ENCODE peak calls at places on chromosomes 16 and 17, in six cellular contexts. One of them, this sample, is unnamed.

GRCh38 chr17:62722625-62723024 is 85.5 kb downstream of the MARCHF10 start:
- DNase-seq in CD8-positive, alpha-beta T cell: no peak
- DNase-seq in psoas muscle: no peak
- DNase-seq in ovary: no peak
- DNase-seq in PC-9: no peak
- DNase-seq in IMR-90: peak; percentile 43
- DNase-seq in this sample: no peak

GRCh38 chr17:83149761-83150251 is 70.4 kb downstream of the METRNL start:
- DNase-seq in CD8-positive, alpha-beta T cell: no peak
- DNase-seq in psoas muscle: no peak
- DNase-seq in ovary: no peak
- DNase-seq in PC-9: no peak
- DNase-seq in IMR-90: peak; percentile 40
- DNase-seq in this sample: no peak

GRCh38 chr16:24838554-24839266 is 7.1 kb upstream of the SLC5A11 start:
- DNase-seq in CD8-positive, alpha-beta T cell: no peak
- DNase-seq in psoas muscle: no peak
- DNase-seq in ovary: no peak
- DNase-seq in PC-9: peak; percentile 39
- DNase-seq in IMR-90: peak; percentile 70
- DNase-seq in this sample: no peak

GRCh38 chr17:43976956-43977837 is 23.5 kb upstream of the PYY start:
- DNase-seq in CD8-positive, alpha-beta T cell: no peak
- DNase-seq in psoas muscle: no peak
- DNase-seq in ovary: no peak
- DNase-seq in PC-9: no peak
- DNase-seq in IMR-90: no peak
- DNase-seq in this sample: no peak

GRCh38 chr17:43381621-43382020 is 17.2 kb upstream of the ARL4D start:
- DNase-seq in CD8-positive, alpha-beta T cell: no peak
- DNase-seq in psoas muscle: no peak
- DNase-seq in ovary: no peak
- DNase-seq in PC-9: no peak
- DNase-seq in IMR-90: no peak
- DNase-seq in this sample: no peak

GRCh38 chr16:47884131-47884725 is 271.6 kb downstream of the ABCC12 start:
- DNase-seq in CD8-positive, alpha-beta T cell: no peak
- DNase-seq in psoas muscle: no peak
- DNase-seq in ovary: no peak
- DNase-seq in PC-9: no peak
- DNase-seq in IMR-90: no peak
- DNase-seq in this sample: peak; percentile 67

GRCh38 chr17:66605561-66605960 is 229.4 kb upstream of the CACNG5 start:
- DNase-seq in CD8-positive, alpha-beta T cell: no peak
- DNase-seq in psoas muscle: no peak
- DNase-seq in ovary: no peak
- DNase-seq in PC-9: no peak
- DNase-seq in IMR-90: no peak
- DNase-seq in this sample: no peak

GRCh38 chr16:74682556-74682955 is 15.9 kb upstream of the RFWD3 start:
- DNase-seq in CD8-positive, alpha-beta T cell: no peak
- DNase-seq in psoas muscle: no peak
- DNase-seq in ovary: no peak
- DNase-seq in PC-9: no peak
- DNase-seq in IMR-90: no peak
- DNase-seq in this sample: no peak

GRCh38 chr17:77332034-77332971 is 191.5 kb downstream of the SEC14L1 start:
- DNase-seq in CD8-positive, alpha-beta T cell: no peak
- DNase-seq in psoas muscle: no peak
- DNase-seq in ovary: no peak
- DNase-seq in PC-9: peak; percentile 29
- DNase-seq in IMR-90: no peak
- DNase-seq in this sample: no peak

GRCh38 chr17:12613566-12613965 is 52.1 kb upstream of the MYOCD start:
- DNase-seq in CD8-positive, alpha-beta T cell: no peak
- DNase-seq in psoas muscle: no peak
- DNase-seq in ovary: no peak
- DNase-seq in PC-9: no peak
- DNase-seq in IMR-90: peak; percentile 89
- DNase-seq in this sample: no peak

GRCh38 chr16:67181346-67181745 is 2.4 kb downstream of the MATCAP1 start:
- DNase-seq in CD8-positive, alpha-beta T cell: no peak
- DNase-seq in psoas muscle: no peak
- DNase-seq in ovary: peak; percentile 79
- DNase-seq in PC-9: no peak
- DNase-seq in IMR-90: peak; percentile 92
- DNase-seq in this sample: no peak

GRCh38 chr16:888901-889570 is 81.7 kb downstream of the LMF1 start:
- DNase-seq in CD8-positive, alpha-beta T cell: no peak
- DNase-seq in psoas muscle: peak; percentile 44
- DNase-seq in ovary: no peak
- DNase-seq in PC-9: no peak
- DNase-seq in IMR-90: no peak
- DNase-seq in this sample: no peak

GRCh38 chr17:4539025-4539424 is 16.2 kb downstream of the MYBBP1A start:
- DNase-seq in CD8-positive, alpha-beta T cell: no peak
- DNase-seq in psoas muscle: no peak
- DNase-seq in ovary: no peak
- DNase-seq in PC-9: no peak
- DNase-seq in IMR-90: no peak
- DNase-seq in this sample: no peak

GRCh38 chr16:9097266-9098219 is 6.1 kb downstream of the HAPSTR1 start:
- DNase-seq in CD8-positive, alpha-beta T cell: no peak
- DNase-seq in psoas muscle: no peak
- DNase-seq in ovary: no peak
- DNase-seq in PC-9: no peak
- DNase-seq in IMR-90: no peak
- DNase-seq in this sample: peak; percentile 58

GRCh38 chr16:21100447-21100846 is 50.2 kb downstream of the DNAH3 start:
- DNase-seq in CD8-positive, alpha-beta T cell: no peak
- DNase-seq in psoas muscle: no peak
- DNase-seq in ovary: no peak
- DNase-seq in PC-9: peak; percentile 7
- DNase-seq in IMR-90: peak; percentile 90
- DNase-seq in this sample: no peak

GRCh38 chr17:46157443-46158107 is 35.7 kb downstream of the KANSL1 start:
- DNase-seq in CD8-positive, alpha-beta T cell: no peak
- DNase-seq in psoas muscle: no peak
- DNase-seq in ovary: no peak
- DNase-seq in PC-9: no peak
- DNase-seq in IMR-90: peak; percentile 23
- DNase-seq in this sample: no peak

GRCh38 chr16:22736791-22737190 is 77.2 kb upstream of the HS3ST2 start:
- DNase-seq in CD8-positive, alpha-beta T cell: no peak
- DNase-seq in psoas muscle: no peak
- DNase-seq in ovary: no peak
- DNase-seq in PC-9: no peak
- DNase-seq in IMR-90: no peak
- DNase-seq in this sample: no peak

GRCh38 chr16:67043420-67043819 is 14.5 kb downstream of the CBFB start:
- DNase-seq in CD8-positive, alpha-beta T cell: no peak
- DNase-seq in psoas muscle: no peak
- DNase-seq in ovary: no peak
- DNase-seq in PC-9: no peak
- DNase-seq in IMR-90: no peak
- DNase-seq in this sample: no peak

GRCh38 chr16:22191966-22192260 is 14.2 kb upstream of the EEF2K start:
- DNase-seq in CD8-positive, alpha-beta T cell: no peak
- DNase-seq in psoas muscle: peak; percentile 62
- DNase-seq in ovary: peak; percentile 47
- DNase-seq in PC-9: no peak
- DNase-seq in IMR-90: peak; percentile 17
- DNase-seq in this sample: no peak

GRCh38 chr17:74467221-74467951 is 952 bp downstream of the CD300A start:
- DNase-seq in CD8-positive, alpha-beta T cell: no peak
- DNase-seq in psoas muscle: no peak
- DNase-seq in ovary: no peak
- DNase-seq in PC-9: no peak
- DNase-seq in IMR-90: no peak
- DNase-seq in this sample: peak; percentile 37

GRCh38 chr17:3729881-3730280 is 6.2 kb downstream of the HASPIN start:
- DNase-seq in CD8-positive, alpha-beta T cell: no peak
- DNase-seq in psoas muscle: no peak
- DNase-seq in ovary: no peak
- DNase-seq in PC-9: no peak
- DNase-seq in IMR-90: no peak
- DNase-seq in this sample: no peak

DNA sequence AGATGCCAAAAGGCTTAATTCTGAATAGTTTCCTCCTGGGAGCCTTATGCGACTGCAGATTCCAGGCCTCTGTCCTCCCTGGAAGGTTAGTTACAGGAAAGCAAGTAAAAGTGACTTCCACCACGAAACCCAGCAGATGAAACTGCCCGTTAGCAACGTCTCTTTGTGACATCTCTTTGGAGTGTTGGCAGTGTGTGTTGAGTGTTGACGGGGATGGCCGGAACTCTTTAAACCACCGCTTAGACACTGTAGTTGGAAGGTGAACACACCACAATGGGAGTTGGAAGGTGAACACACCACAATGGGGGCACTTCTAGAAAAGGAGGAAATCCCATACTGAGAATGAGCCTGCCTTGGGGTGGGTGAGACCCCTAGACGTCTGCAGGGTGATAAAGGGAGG is 858 bp downstream of the SKAP1 start:
- DNase-seq in CD8-positive, alpha-beta T cell: no peak
- DNase-seq in psoas muscle: no peak
- DNase-seq in ovary: no peak
- DNase-seq in PC-9: no peak
- DNase-seq in IMR-90: no peak
- DNase-seq in this sample: no peak
- H3K4me3 ChIP-seq in CD8-positive, alpha-beta T cell: peak overlapping the region; percentile 93
- H3K4me3 ChIP-seq in psoas muscle: no peak overlapping the region
- H3K4me3 ChIP-seq in ovary: no peak overlapping the region
- H3K4me3 ChIP-seq in PC-9: no peak overlapping the region
- H3K4me3 ChIP-seq in IMR-90: no peak overlapping the region
- H3K4me3 ChIP-seq in this sample: no peak overlapping the region

GRCh38 chr16:85171004-85171808 is 58.9 kb upstream of the CIBAR2 start:
- DNase-seq in CD8-positive, alpha-beta T cell: no peak
- DNase-seq in psoas muscle: peak; percentile 52
- DNase-seq in ovary: no peak
- DNase-seq in PC-9: no peak
- DNase-seq in IMR-90: no peak
- DNase-seq in this sample: no peak

GRCh38 chr16:85167589-85168537 is 55.6 kb upstream of the CIBAR2 start:
- DNase-seq in CD8-positive, alpha-beta T cell: no peak
- DNase-seq in psoas muscle: peak; percentile 53
- DNase-seq in ovary: no peak
- DNase-seq in PC-9: no peak
- DNase-seq in IMR-90: no peak
- DNase-seq in this sample: peak; percentile 44

GRCh38 chr16:85168732-85169256 is 56.5 kb upstream of the CIBAR2 start:
- DNase-seq in CD8-positive, alpha-beta T cell: no peak
- DNase-seq in psoas muscle: peak; percentile 89
- DNase-seq in ovary: peak; percentile 89
- DNase-seq in PC-9: no peak
- DNase-seq in IMR-90: peak; percentile 52
- DNase-seq in this sample: peak; percentile 86

GRCh38 chr16:85170066-85171003 is 58.1 kb upstream of the CIBAR2 start:
- DNase-seq in CD8-positive, alpha-beta T cell: no peak
- DNase-seq in psoas muscle: peak; percentile 86
- DNase-seq in ovary: no peak
- DNase-seq in PC-9: no peak
- DNase-seq in IMR-90: no peak
- DNase-seq in this sample: peak; percentile 39

DNA sequence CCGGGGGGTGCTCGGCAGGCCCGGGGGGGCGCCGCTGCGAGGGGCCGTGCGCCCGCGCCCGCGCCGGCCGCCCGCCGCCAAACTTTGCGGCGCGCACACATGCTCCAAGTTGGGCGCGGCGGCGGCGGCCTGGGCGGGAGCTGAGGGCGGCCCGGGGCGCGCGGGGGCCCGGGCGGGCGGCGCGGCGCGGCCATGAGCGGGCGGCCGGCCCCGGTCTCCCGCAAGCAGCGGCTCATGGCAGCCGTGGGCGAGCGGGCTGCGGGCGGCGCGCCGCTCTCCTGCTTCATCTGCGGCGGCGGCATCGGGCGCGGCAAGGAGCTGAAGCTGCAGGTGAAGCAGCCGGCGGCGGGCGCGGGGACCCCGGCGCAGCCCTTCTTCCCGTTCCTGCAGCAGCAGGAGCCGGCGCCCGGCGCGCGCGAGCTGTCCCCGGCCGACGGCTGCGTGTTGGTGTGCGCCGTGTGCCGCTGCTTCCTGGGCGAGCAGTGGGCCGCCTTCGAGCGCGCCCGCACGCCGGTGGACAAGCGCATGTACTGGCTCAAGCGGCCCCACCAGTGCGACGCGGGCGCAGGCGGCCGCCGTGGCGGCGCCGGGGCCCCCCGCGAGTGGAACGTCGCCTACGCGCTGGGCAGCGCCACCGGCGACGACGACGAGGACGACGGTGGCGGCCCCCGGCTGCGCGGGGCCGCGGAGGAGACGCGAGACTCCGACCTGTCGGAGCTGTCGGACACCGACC is 57.2 kb upstream of the CIBAR2 start:
- DNase-seq in CD8-positive, alpha-beta T cell: no peak
- DNase-seq in psoas muscle: peak; percentile 58
- DNase-seq in ovary: no peak
- DNase-seq in PC-9: peak; percentile 26
- DNase-seq in IMR-90: no peak
- DNase-seq in this sample: peak; percentile 71
- H3K4me1 ChIP-seq in CD8-positive, alpha-beta T cell: no peaks in the 10 kb centered on the region
- H3K4me1 ChIP-seq in psoas muscle: peaks cover 62% of the 10 kb centered on the region
- H3K4me1 ChIP-seq in ovary: peaks cover 27% of the 10 kb centered on the region
- H3K4me1 ChIP-seq in PC-9: peaks cover 37% of the 10 kb centered on the region
- H3K4me1 ChIP-seq in IMR-90: peaks cover 32% of the 10 kb centered on the region
- H3K4me1 ChIP-seq in this sample: peaks cover 29% of the 10 kb centered on the region

GRCh38 chr16:14211856-14212543 is 140.9 kb downstream of the MRTFB start:
- DNase-seq in CD8-positive, alpha-beta T cell: no peak
- DNase-seq in psoas muscle: no peak
- DNase-seq in ovary: no peak
- DNase-seq in PC-9: no peak
- DNase-seq in IMR-90: no peak
- DNase-seq in this sample: no peak
- H3K4me3 ChIP-seq in CD8-positive, alpha-beta T cell: no peak overlapping the region
- H3K4me3 ChIP-seq in psoas muscle: no peak overlapping the region
- H3K4me3 ChIP-seq in ovary: no peak overlapping the region
- H3K4me3 ChIP-seq in PC-9: no peak overlapping the region
- H3K4me3 ChIP-seq in IMR-90: no peak overlapping the region
- H3K4me3 ChIP-seq in this sample: no peak overlapping the region

GRCh38 chr16:85164838-85165516 is 52.7 kb upstream of the CIBAR2 start:
- DNase-seq in CD8-positive, alpha-beta T cell: no peak
- DNase-seq in psoas muscle: peak; percentile 64
- DNase-seq in ovary: peak; percentile 72
- DNase-seq in PC-9: no peak
- DNase-seq in IMR-90: no peak
- DNase-seq in this sample: no peak

GRCh38 chr16:85163278-85164112 is 51.2 kb upstream of the CIBAR2 start:
- DNase-seq in CD8-positive, alpha-beta T cell: no peak
- DNase-seq in psoas muscle: peak; percentile 50
- DNase-seq in ovary: no peak
- DNase-seq in PC-9: no peak
- DNase-seq in IMR-90: peak; percentile 40
- DNase-seq in this sample: no peak

GRCh38 chr16:85159226-85159980 is 47.1 kb upstream of the CIBAR2 start:
- DNase-seq in CD8-positive, alpha-beta T cell: no peak
- DNase-seq in psoas muscle: peak; percentile 62
- DNase-seq in ovary: no peak
- DNase-seq in PC-9: no peak
- DNase-seq in IMR-90: no peak
- DNase-seq in this sample: no peak

GRCh38 chr16:85165781-85166180 is 53.5 kb upstream of the CIBAR2 start:
- DNase-seq in CD8-positive, alpha-beta T cell: no peak
- DNase-seq in psoas muscle: peak; percentile 44
- DNase-seq in ovary: no peak
- DNase-seq in PC-9: no peak
- DNase-seq in IMR-90: no peak
- DNase-seq in this sample: no peak

GRCh38 chr16:85162478-85163277 is 50.4 kb upstream of the CIBAR2 start:
- DNase-seq in CD8-positive, alpha-beta T cell: no peak
- DNase-seq in psoas muscle: peak; percentile 89
- DNase-seq in ovary: peak; percentile 71
- DNase-seq in PC-9: no peak
- DNase-seq in IMR-90: peak; percentile 91
- DNase-seq in this sample: no peak
- H3K4me1 ChIP-seq in CD8-positive, alpha-beta T cell: peaks cover 11% of the 10 kb centered on the region
- H3K4me1 ChIP-seq in psoas muscle: peaks cover 81% of the 10 kb centered on the region
- H3K4me1 ChIP-seq in ovary: peaks cover 12% of the 10 kb centered on the region
- H3K4me1 ChIP-seq in PC-9: no peaks in the 10 kb centered on the region
- H3K4me1 ChIP-seq in IMR-90: peaks cover 36% of the 10 kb centered on the region
- H3K4me1 ChIP-seq in this sample: peaks cover 10% of the 10 kb centered on the region

This sample was measured in neural progenitor cell.